ENCODE peak calls at places on chromosomes 12 and 14, in nine cellular contexts. One of them, this sample, is unnamed.

GRCh38 chr14:20179880-20180279 is 10.8 kb upstream of the OR11G2 start:
- DNase-seq in H7: no peak
- DNase-seq in mesendoderm: no peak
- DNase-seq in retina: no peak
- DNase-seq in mucosa of descending colon: no peak
- DNase-seq in heart left ventricle: no peak
- DNase-seq in NCI-H1092: no peak
- DNase-seq in iPS-NIHi11: no peak
- DNase-seq in effector memory CD8-positive, alpha-beta T cell: no peak
- DNase-seq in this sample: no peak

GRCh38 chr12:87202189-87202588 is 827.0 kb downstream of the C12orf50 start:
- DNase-seq in H7: no peak
- DNase-seq in mesendoderm: peak
- DNase-seq in retina: no peak
- DNase-seq in mucosa of descending colon: no peak
- DNase-seq in heart left ventricle: no peak
- DNase-seq in NCI-H1092: no peak
- DNase-seq in iPS-NIHi11: no peak
- DNase-seq in effector memory CD8-positive, alpha-beta T cell: no peak
- DNase-seq in this sample: no peak

GRCh38 chr14:26448181-26448855 is 149.5 kb downstream of the NOVA1 start:
- DNase-seq in H7: no peak
- DNase-seq in mesendoderm: peak
- DNase-seq in retina: peak
- DNase-seq in mucosa of descending colon: no peak
- DNase-seq in heart left ventricle: no peak
- DNase-seq in NCI-H1092: peak
- DNase-seq in iPS-NIHi11: no peak
- DNase-seq in effector memory CD8-positive, alpha-beta T cell: no peak
- DNase-seq in this sample: no peak

GRCh38 chr12:66861157-66861750 is 182.4 kb upstream of the GRIP1 start:
- DNase-seq in H7: no peak
- DNase-seq in mesendoderm: peak
- DNase-seq in retina: peak
- DNase-seq in mucosa of descending colon: peak
- DNase-seq in heart left ventricle: peak
- DNase-seq in NCI-H1092: peak
- DNase-seq in iPS-NIHi11: peak
- DNase-seq in effector memory CD8-positive, alpha-beta T cell: peak
- DNase-seq in this sample: peak

GRCh38 chr12:127389923-127390322 is 877.0 kb upstream of the TMEM132C start:
- DNase-seq in H7: peak
- DNase-seq in mesendoderm: peak
- DNase-seq in retina: peak
- DNase-seq in mucosa of descending colon: no peak
- DNase-seq in heart left ventricle: no peak
- DNase-seq in NCI-H1092: no peak
- DNase-seq in iPS-NIHi11: no peak
- DNase-seq in effector memory CD8-positive, alpha-beta T cell: no peak
- DNase-seq in this sample: no peak

GRCh38 chr14:65228436-65228835 is 126.1 kb upstream of the MAX start:
- DNase-seq in H7: no peak
- DNase-seq in mesendoderm: no peak
- DNase-seq in retina: no peak
- DNase-seq in mucosa of descending colon: no peak
- DNase-seq in heart left ventricle: no peak
- DNase-seq in NCI-H1092: no peak
- DNase-seq in iPS-NIHi11: no peak
- DNase-seq in effector memory CD8-positive, alpha-beta T cell: no peak
- DNase-seq in this sample: no peak

GRCh38 chr14:68285421-68286179 is 466.0 kb downstream of the RAD51B start:
- DNase-seq in H7: no peak
- DNase-seq in mesendoderm: no peak
- DNase-seq in retina: no peak
- DNase-seq in mucosa of descending colon: no peak
- DNase-seq in heart left ventricle: no peak
- DNase-seq in NCI-H1092: no peak
- DNase-seq in iPS-NIHi11: no peak
- DNase-seq in effector memory CD8-positive, alpha-beta T cell: peak
- DNase-seq in this sample: peak

GRCh38 chr14:95948608-95949007 is 72.0 kb downstream of the TUNAR start:
- DNase-seq in H7: peak
- DNase-seq in mesendoderm: peak
- DNase-seq in retina: no peak
- DNase-seq in mucosa of descending colon: no peak
- DNase-seq in heart left ventricle: no peak
- DNase-seq in NCI-H1092: no peak
- DNase-seq in iPS-NIHi11: peak
- DNase-seq in effector memory CD8-positive, alpha-beta T cell: no peak
- DNase-seq in this sample: no peak

GRCh38 chr14:59123975-59124374 is 64.5 kb upstream of the DAAM1 start:
- DNase-seq in H7: no peak
- DNase-seq in mesendoderm: peak
- DNase-seq in retina: no peak
- DNase-seq in mucosa of descending colon: no peak
- DNase-seq in heart left ventricle: no peak
- DNase-seq in NCI-H1092: no peak
- DNase-seq in iPS-NIHi11: no peak
- DNase-seq in effector memory CD8-positive, alpha-beta T cell: no peak
- DNase-seq in this sample: no peak

GRCh38 chr14:51129130-51129529 is 34.2 kb upstream of the TRIM9 start:
- DNase-seq in H7: peak
- DNase-seq in mesendoderm: peak
- DNase-seq in retina: no peak
- DNase-seq in mucosa of descending colon: no peak
- DNase-seq in heart left ventricle: no peak
- DNase-seq in NCI-H1092: no peak
- DNase-seq in iPS-NIHi11: no peak
- DNase-seq in effector memory CD8-positive, alpha-beta T cell: no peak
- DNase-seq in this sample: no peak

GRCh38 chr12:76277480-76277879 is 70.7 kb downstream of the BBS10 start:
- DNase-seq in H7: no peak
- DNase-seq in mesendoderm: no peak
- DNase-seq in retina: no peak
- DNase-seq in mucosa of descending colon: no peak
- DNase-seq in heart left ventricle: no peak
- DNase-seq in NCI-H1092: no peak
- DNase-seq in iPS-NIHi11: no peak
- DNase-seq in effector memory CD8-positive, alpha-beta T cell: no peak
- DNase-seq in this sample: no peak

GRCh38 chr12:53224268-53224896 is 7.6 kb downstream of the RARG start:
- DNase-seq in H7: peak
- DNase-seq in mesendoderm: peak
- DNase-seq in retina: no peak
- DNase-seq in mucosa of descending colon: peak
- DNase-seq in heart left ventricle: no peak
- DNase-seq in NCI-H1092: no peak
- DNase-seq in iPS-NIHi11: peak
- DNase-seq in effector memory CD8-positive, alpha-beta T cell: no peak
- DNase-seq in this sample: no peak

GRCh38 chr14:36835145-36835544 is 173.5 kb downstream of the PAX9 start:
- DNase-seq in H7: no peak
- DNase-seq in mesendoderm: peak
- DNase-seq in retina: no peak
- DNase-seq in mucosa of descending colon: no peak
- DNase-seq in heart left ventricle: no peak
- DNase-seq in NCI-H1092: peak
- DNase-seq in iPS-NIHi11: no peak
- DNase-seq in effector memory CD8-positive, alpha-beta T cell: no peak
- DNase-seq in this sample: no peak

This sample was measured in natural killer cell.